ENCODE peak calls at places on chromosomes 11 and 22, in six cellular contexts. M is HuH-7, C is GM12878, T is neural crest cell, N is left cardiac atrium, S is nephron progenitor cell. O is an unnamed sample.

GRCh38 chr11:87359401-87359800 is 321.7 kb downstream of the TMEM135 start:
- DNase-seq in M (no peak), C (no peak), T (no peak), N (no peak), S (no peak), O (no peak)

GRCh38 chr11:115168229-115168671 is 336.0 kb downstream of the CADM1 start:
- DNase-seq in M (no peak), C (no peak), T (no peak), N (peak; percentile 29), S (no peak), O (no peak)

GRCh38 chr11:134264966-134265365 is 11.2 kb upstream of the GLB1L3 start:
- DNase-seq in M (no peak), C (no peak), T (no peak), N (no peak), S (no peak), O (no peak)

GRCh38 chr22:47836957-47837356 is 1074.5 kb downstream of the TBC1D22A start:
- DNase-seq in M (no peak), C (no peak), T (no peak), N (no peak), S (no peak), O (no peak)

GRCh38 chr11:47154738-47155570 is 21.7 kb downstream of the ARFGAP2 start:
- DNase-seq in M (no peak), C (no peak), T (no peak), N (no peak), S (no peak), O (no peak)

GRCh38 chr11:1639102-1639620 is 9.6 kb downstream of the KRTAP5-5 start:
- DNase-seq in M (no peak), C (no peak), T (no peak), N (no peak), S (no peak), O (no peak)

GRCh38 chr11:44566952-44567875 is 1.8 kb downstream of the CD82 start:
- DNase-seq in M (no peak), C (no peak), T (no peak), N (no peak), S (no peak), O (no peak)

GRCh38 chr11:17839973-17840611 is 105.5 kb downstream of the KCNC1 start:
- DNase-seq in M (no peak), C (no peak), T (no peak), N (no peak), S (no peak), O (peak; percentile 17)

GRCh38 chr22:49893025-49893424 is 25.2 kb downstream of the ALG12 start:
- DNase-seq in M (no peak), C (no peak), T (no peak), N (no peak), S (no peak), O (no peak)

GRCh38 chr22:46010177-46010867 is 33.4 kb upstream of the WNT7B start:
- DNase-seq in M (no peak), C (no peak), T (no peak), N (peak; percentile 33), S (no peak), O (no peak)

GRCh38 chr22:44197271-44197670 is 16.5 kb downstream of the PARVG start:
- DNase-seq in M (no peak), C (no peak), T (no peak), N (no peak), S (no peak), O (no peak)

GRCh38 chr11:6693342-6694228 is 10.4 kb upstream of the MRPL17 start:
- DNase-seq in M (no peak), C (no peak), T (no peak), N (peak; percentile 57), S (no peak), O (no peak)

GRCh38 chr11:72240461-72241289 is 3.3 kb downstream of the PHOX2A start:
- DNase-seq in M (no peak), C (no peak), T (no peak), N (no peak), S (peak; percentile 19), O (no peak)

GRCh38 chr11:67179892-67180490 is 60.9 kb downstream of the KDM2A start:
- DNase-seq in M (no peak), C (no peak), T (no peak), N (no peak), S (no peak), O (no peak)

O was measured in PC-9.